ENCODE peak calls at places on chromosome 17, in nine cellular contexts. One of them, this sample, is unnamed.

GRCh38 chr17:64418506-64419339 is 28.1 kb upstream of the PECAM1 start:
- DNase-seq in gastrocnemius medialis: no peak
- DNase-seq in body of pancreas: no peak
- DNase-seq in spleen: no peak
- DNase-seq in IMR-90: peak; percentile 74
- DNase-seq in H1: no peak
- DNase-seq in heart left ventricle: no peak
- DNase-seq in stomach: no peak
- DNase-seq in adrenal gland: no peak
- DNase-seq in this sample: no peak

GRCh38 chr17:34378664-34379101 is 15.7 kb upstream of the CCL1 start:
- DNase-seq in gastrocnemius medialis: no peak
- DNase-seq in body of pancreas: no peak
- DNase-seq in spleen: no peak
- DNase-seq in IMR-90: no peak
- DNase-seq in H1: no peak
- DNase-seq in heart left ventricle: no peak
- DNase-seq in stomach: no peak
- DNase-seq in adrenal gland: no peak
- DNase-seq in this sample: no peak

GRCh38 chr17:73551756-73552155 is 92.5 kb downstream of the SDK2 start:
- DNase-seq in gastrocnemius medialis: no peak
- DNase-seq in body of pancreas: no peak
- DNase-seq in spleen: no peak
- DNase-seq in IMR-90: no peak
- DNase-seq in H1: no peak
- DNase-seq in heart left ventricle: no peak
- DNase-seq in stomach: no peak
- DNase-seq in adrenal gland: no peak
- DNase-seq in this sample: no peak

GRCh38 chr17:74329378-74329777 is 3.4 kb downstream of the KIF19 start:
- DNase-seq in gastrocnemius medialis: no peak
- DNase-seq in body of pancreas: no peak
- DNase-seq in spleen: no peak
- DNase-seq in IMR-90: no peak
- DNase-seq in H1: no peak
- DNase-seq in heart left ventricle: no peak
- DNase-seq in stomach: no peak
- DNase-seq in adrenal gland: no peak
- DNase-seq in this sample: no peak

GRCh38 chr17:76751416-76751993 is 13.6 kb downstream of the MFSD11 start:
- DNase-seq in gastrocnemius medialis: no peak
- DNase-seq in body of pancreas: no peak
- DNase-seq in spleen: no peak
- DNase-seq in IMR-90: no peak
- DNase-seq in H1: no peak
- DNase-seq in heart left ventricle: no peak
- DNase-seq in stomach: no peak
- DNase-seq in adrenal gland: peak; percentile 50
- DNase-seq in this sample: no peak

GRCh38 chr17:67052720-67053437 is 8.5 kb downstream of the CACNG1 start:
- DNase-seq in gastrocnemius medialis: no peak
- DNase-seq in body of pancreas: no peak
- DNase-seq in spleen: peak; percentile 50
- DNase-seq in IMR-90: no peak
- DNase-seq in H1: no peak
- DNase-seq in heart left ventricle: no peak
- DNase-seq in stomach: peak; percentile 20
- DNase-seq in adrenal gland: peak; percentile 6
- DNase-seq in this sample: no peak

GRCh38 chr17:17900615-17901520 is 64.1 kb upstream of the SREBF1 start:
- DNase-seq in gastrocnemius medialis: peak; percentile 91
- DNase-seq in body of pancreas: peak; percentile 63
- DNase-seq in spleen: peak; percentile 83
- DNase-seq in IMR-90: peak; percentile 94
- DNase-seq in H1: no peak
- DNase-seq in heart left ventricle: peak; percentile 88
- DNase-seq in stomach: peak; percentile 60
- DNase-seq in adrenal gland: peak; percentile 94
- DNase-seq in this sample: peak; percentile 94

GRCh38 chr17:69435986-69436696 is 21.6 kb downstream of the MAP2K6 start:
- DNase-seq in gastrocnemius medialis: no peak
- DNase-seq in body of pancreas: no peak
- DNase-seq in spleen: no peak
- DNase-seq in IMR-90: no peak
- DNase-seq in H1: no peak
- DNase-seq in heart left ventricle: no peak
- DNase-seq in stomach: no peak
- DNase-seq in adrenal gland: no peak
- DNase-seq in this sample: no peak

GRCh38 chr17:55121268-55121667 is 143.5 kb upstream of the HLF start:
- DNase-seq in gastrocnemius medialis: no peak
- DNase-seq in body of pancreas: no peak
- DNase-seq in spleen: no peak
- DNase-seq in IMR-90: no peak
- DNase-seq in H1: no peak
- DNase-seq in heart left ventricle: no peak
- DNase-seq in stomach: no peak
- DNase-seq in adrenal gland: no peak
- DNase-seq in this sample: no peak

GRCh38 chr17:55114283-55114682 is 145.7 kb downstream of the STXBP4 start:
- DNase-seq in gastrocnemius medialis: no peak
- DNase-seq in body of pancreas: no peak
- DNase-seq in spleen: no peak
- DNase-seq in IMR-90: no peak
- DNase-seq in H1: no peak
- DNase-seq in heart left ventricle: no peak
- DNase-seq in stomach: no peak
- DNase-seq in adrenal gland: no peak
- DNase-seq in this sample: no peak

GRCh38 chr17:55120651-55121050 is 144.1 kb upstream of the HLF start:
- DNase-seq in gastrocnemius medialis: no peak
- DNase-seq in body of pancreas: no peak
- DNase-seq in spleen: no peak
- DNase-seq in IMR-90: no peak
- DNase-seq in H1: no peak
- DNase-seq in heart left ventricle: no peak
- DNase-seq in stomach: no peak
- DNase-seq in adrenal gland: no peak
- DNase-seq in this sample: no peak

GRCh38 chr17:55116440-55116914 is 147.9 kb downstream of the STXBP4 start:
- DNase-seq in gastrocnemius medialis: no peak
- DNase-seq in body of pancreas: no peak
- DNase-seq in spleen: no peak
- DNase-seq in IMR-90: no peak
- DNase-seq in H1: no peak
- DNase-seq in heart left ventricle: no peak
- DNase-seq in stomach: no peak
- DNase-seq in adrenal gland: no peak
- DNase-seq in this sample: no peak

GRCh38 chr17:55117063-55117611 is 147.6 kb upstream of the HLF start:
- DNase-seq in gastrocnemius medialis: no peak
- DNase-seq in body of pancreas: no peak
- DNase-seq in spleen: no peak
- DNase-seq in IMR-90: no peak
- DNase-seq in H1: no peak
- DNase-seq in heart left ventricle: no peak
- DNase-seq in stomach: no peak
- DNase-seq in adrenal gland: no peak
- DNase-seq in this sample: no peak
- H3K27ac ChIP-seq in gastrocnemius medialis: no peak overlapping the region
- H3K27ac ChIP-seq in body of pancreas: no peak overlapping the region
- H3K27ac ChIP-seq in spleen: no peak overlapping the region
- H3K27ac ChIP-seq in IMR-90: no peak overlapping the region
- H3K27ac ChIP-seq in H1: no peak overlapping the region
- H3K27ac ChIP-seq in heart left ventricle: no peak overlapping the region
- H3K27ac ChIP-seq in stomach: no peak overlapping the region
- H3K27ac ChIP-seq in adrenal gland: no peak overlapping the region
- H3K27ac ChIP-seq in this sample: no peak overlapping the region

GRCh38 chr17:10091051-10091450 is 107.4 kb downstream of the GAS7 start:
- DNase-seq in gastrocnemius medialis: no peak
- DNase-seq in body of pancreas: no peak
- DNase-seq in spleen: no peak
- DNase-seq in IMR-90: no peak
- DNase-seq in H1: no peak
- DNase-seq in heart left ventricle: no peak
- DNase-seq in stomach: no peak
- DNase-seq in adrenal gland: no peak
- DNase-seq in this sample: no peak

GRCh38 chr17:10089221-10089799 is 109.1 kb downstream of the GAS7 start:
- DNase-seq in gastrocnemius medialis: no peak
- DNase-seq in body of pancreas: no peak
- DNase-seq in spleen: no peak
- DNase-seq in IMR-90: peak; percentile 36
- DNase-seq in H1: no peak
- DNase-seq in heart left ventricle: peak; percentile 34
- DNase-seq in stomach: no peak
- DNase-seq in adrenal gland: no peak
- DNase-seq in this sample: no peak

GRCh38 chr17:10094806-10095205 is 103.6 kb downstream of the GAS7 start:
- DNase-seq in gastrocnemius medialis: no peak
- DNase-seq in body of pancreas: no peak
- DNase-seq in spleen: no peak
- DNase-seq in IMR-90: no peak
- DNase-seq in H1: no peak
- DNase-seq in heart left ventricle: no peak
- DNase-seq in stomach: no peak
- DNase-seq in adrenal gland: no peak
- DNase-seq in this sample: no peak

GRCh38 chr17:10096556-10096955 is 101.8 kb downstream of the GAS7 start:
- DNase-seq in gastrocnemius medialis: no peak
- DNase-seq in body of pancreas: no peak
- DNase-seq in spleen: no peak
- DNase-seq in IMR-90: no peak
- DNase-seq in H1: no peak
- DNase-seq in heart left ventricle: no peak
- DNase-seq in stomach: no peak
- DNase-seq in adrenal gland: no peak
- DNase-seq in this sample: no peak

GRCh38 chr17:10092595-10092994 is 105.8 kb downstream of the GAS7 start:
- DNase-seq in gastrocnemius medialis: no peak
- DNase-seq in body of pancreas: no peak
- DNase-seq in spleen: no peak
- DNase-seq in IMR-90: no peak
- DNase-seq in H1: no peak
- DNase-seq in heart left ventricle: no peak
- DNase-seq in stomach: no peak
- DNase-seq in adrenal gland: no peak
- DNase-seq in this sample: no peak
- TF ChIP-seq POLR2A in gastrocnemius medialis: no peak
- TF ChIP-seq POLR2A in body of pancreas: no peak
- TF ChIP-seq POLR2A in spleen: no peak
- TF ChIP-seq POLR2A in IMR-90: no peak
- TF ChIP-seq POLR2A in H1: no peak
- TF ChIP-seq POLR2A in heart left ventricle: no peak
- TF ChIP-seq POLR2A in stomach: no peak
- TF ChIP-seq POLR2A in adrenal gland: no peak
- TF ChIP-seq POLR2A in this sample: no peak

DNA sequence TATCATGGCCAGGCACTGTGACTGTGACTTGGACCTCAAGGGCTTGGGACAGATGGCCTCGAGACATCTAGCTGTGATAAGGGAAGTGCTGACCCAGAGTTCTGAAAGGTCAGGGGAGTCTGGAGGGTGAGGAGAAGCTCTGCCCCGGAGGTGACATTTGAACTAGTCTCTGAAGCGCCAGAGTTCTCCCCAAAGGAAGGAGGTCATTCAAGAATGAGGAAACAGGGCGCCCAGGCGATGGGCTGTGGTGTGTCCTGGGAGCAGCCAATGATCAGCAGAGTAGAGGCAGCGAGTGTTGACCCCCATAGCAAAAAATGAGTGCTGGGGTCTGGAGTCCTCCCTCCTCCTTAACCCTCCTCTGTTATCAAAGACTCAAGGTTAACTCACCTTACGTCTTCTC is 4.9 kb downstream of the STARD3 start:
- DNase-seq in gastrocnemius medialis: no peak
- DNase-seq in body of pancreas: no peak
- DNase-seq in spleen: no peak
- DNase-seq in IMR-90: no peak
- DNase-seq in H1: no peak
- DNase-seq in heart left ventricle: no peak
- DNase-seq in stomach: no peak
- DNase-seq in adrenal gland: no peak
- DNase-seq in this sample: no peak
- H3K4me1 ChIP-seq in gastrocnemius medialis: peaks cover 41% of the 10 kb centered on the region
- H3K4me1 ChIP-seq in body of pancreas: peaks cover 49% of the 10 kb centered on the region
- H3K4me1 ChIP-seq in spleen: peaks cover 94% of the 10 kb centered on the region
- H3K4me1 ChIP-seq in IMR-90: peaks cover 21% of the 10 kb centered on the region
- H3K4me1 ChIP-seq in H1: peaks cover 17% of the 10 kb centered on the region
- H3K4me1 ChIP-seq in heart left ventricle: peaks cover 64% of the 10 kb centered on the region
- H3K4me1 ChIP-seq in stomach: peaks cover 78% of the 10 kb centered on the region
- H3K4me1 ChIP-seq in adrenal gland: peaks cover 67% of the 10 kb centered on the region
- H3K4me1 ChIP-seq in this sample: peaks cover 21% of the 10 kb centered on the region

GRCh38 chr17:16417896-16418683 is 2.7 kb downstream of the TRPV2 start:
- DNase-seq in gastrocnemius medialis: no peak
- DNase-seq in body of pancreas: no peak
- DNase-seq in spleen: peak; percentile 71
- DNase-seq in IMR-90: peak; percentile 28
- DNase-seq in H1: no peak
- DNase-seq in heart left ventricle: no peak
- DNase-seq in stomach: no peak
- DNase-seq in adrenal gland: no peak
- DNase-seq in this sample: no peak

GRCh38 chr17:16417399-16417798 is 2.0 kb downstream of the TRPV2 start:
- DNase-seq in gastrocnemius medialis: no peak
- DNase-seq in body of pancreas: no peak
- DNase-seq in spleen: peak; percentile 73
- DNase-seq in IMR-90: no peak
- DNase-seq in H1: no peak
- DNase-seq in heart left ventricle: no peak
- DNase-seq in stomach: no peak
- DNase-seq in adrenal gland: no peak
- DNase-seq in this sample: no peak

GRCh38 chr17:16419074-16419928 is 3.9 kb downstream of the TRPV2 start:
- DNase-seq in gastrocnemius medialis: no peak
- DNase-seq in body of pancreas: no peak
- DNase-seq in spleen: no peak
- DNase-seq in IMR-90: peak; percentile 94
- DNase-seq in H1: no peak
- DNase-seq in heart left ventricle: no peak
- DNase-seq in stomach: no peak
- DNase-seq in adrenal gland: peak; percentile 73
- DNase-seq in this sample: no peak

GRCh38 chr17:16418684-16419066 is 3.3 kb downstream of the TRPV2 start:
- DNase-seq in gastrocnemius medialis: no peak
- DNase-seq in body of pancreas: no peak
- DNase-seq in spleen: no peak
- DNase-seq in IMR-90: no peak
- DNase-seq in H1: no peak
- DNase-seq in heart left ventricle: no peak
- DNase-seq in stomach: no peak
- DNase-seq in adrenal gland: no peak
- DNase-seq in this sample: no peak

GRCh38 chr17:16415031-16415924 is at the start of gene TRPV2:
- DNase-seq in gastrocnemius medialis: no peak
- DNase-seq in body of pancreas: peak; percentile 45
- DNase-seq in spleen: peak; percentile 94
- DNase-seq in IMR-90: no peak
- DNase-seq in H1: no peak
- DNase-seq in heart left ventricle: peak; percentile 48
- DNase-seq in stomach: peak; percentile 60
- DNase-seq in adrenal gland: peak; percentile 50
- DNase-seq in this sample: no peak
- H3K27ac ChIP-seq in gastrocnemius medialis: peak within 1 kb of the TSS; percentile 82
- H3K27ac ChIP-seq in body of pancreas: peak within 1 kb of the TSS; percentile 45
- H3K27ac ChIP-seq in spleen: peak within 1 kb of the TSS; percentile 96
- H3K27ac ChIP-seq in IMR-90: peak within 1 kb of the TSS; percentile 65
- H3K27ac ChIP-seq in H1: no peak within 1 kb of the TSS
- H3K27ac ChIP-seq in heart left ventricle: peak within 1 kb of the TSS; percentile 88
- H3K27ac ChIP-seq in stomach: peak within 1 kb of the TSS; percentile 85
- H3K27ac ChIP-seq in adrenal gland: peak within 1 kb of the TSS; percentile 97
- H3K27ac ChIP-seq in this sample: peak within 1 kb of the TSS; percentile 80

This sample was measured in tibial nerve.